ENCODE peak calls at places on chromosomes 7 and 10, in seven cellular contexts. J is H1, H is mesendoderm, D is neuronal stem cell, S is H9, Z is IMR-90, O is mesenchymal stem cell. M is an unnamed sample.

GRCh38 chr10:96073722-96074121 is 30.3 kb downstream of the CCNJ start:
- DNase-seq in J (no peak), H (no peak), D (no peak), S (no peak), Z (peak), O (peak), M (peak)

GRCh38 chr10:114940735-114941134 is 2.7 kb downstream of the TRUB1 start:
- DNase-seq in J (no peak), H (peak), D (no peak), S (no peak), Z (peak), O (peak), M (peak)

GRCh38 chr7:44287488-44288380 is 37.7 kb downstream of the CAMK2B start:
- DNase-seq in J (peak), H (no peak), D (no peak), S (peak), Z (no peak), O (peak), M (no peak)

GRCh38 chr10:3192856-3193635 is 20.5 kb upstream of the PITRM1 start:
- DNase-seq in J (peak), H (peak), D (peak), S (no peak), Z (peak), O (peak), M (peak)

GRCh38 chr10:68697106-68697505 is 23.9 kb upstream of the CCAR1 start:
- DNase-seq in J (no peak), H (no peak), D (no peak), S (no peak), Z (no peak), O (no peak), M (no peak)

GRCh38 chr7:106693659-106694353 is 32.8 kb upstream of the CCDC71L start:
- DNase-seq in J (no peak), H (no peak), D (no peak), S (no peak), Z (peak), O (peak), M (peak)

GRCh38 chr7:131110294-131111080 is 217.2 kb upstream of the MKLN1 start:
- DNase-seq in J (peak), H (peak), D (peak), S (peak), Z (peak), O (peak), M (peak)

GRCh38 chr10:115857856-115858255 is 415.1 kb downstream of the GFRA1 start:
- DNase-seq in J (no peak), H (no peak), D (no peak), S (no peak), Z (no peak), O (no peak), M (peak)

GRCh38 chr10:124035928-124036558 is 57.4 kb downstream of the CHST15 start:
- DNase-seq in J (no peak), H (no peak), D (no peak), S (no peak), Z (no peak), O (no peak), M (no peak)

GRCh38 chr10:79488303-79488702 is 24.0 kb upstream of the EIF5AL1 start:
- DNase-seq in J (no peak), H (peak), D (no peak), S (peak), Z (peak), O (peak), M (peak)

GRCh38 chr10:125158528-125159485 is 1.6 kb downstream of the CTBP2 start:
- DNase-seq in J (peak), H (no peak), D (no peak), S (peak), Z (peak), O (peak), M (no peak)

GRCh38 chr7:128398841-128399135 is 11.0 kb downstream of the IMPDH1 start:
- DNase-seq in J (no peak), H (no peak), D (no peak), S (no peak), Z (no peak), O (no peak), M (no peak)

GRCh38 chr7:141359740-141360413 is 191.3 kb upstream of the AGK start:
- DNase-seq in J (no peak), H (peak), D (no peak), S (no peak), Z (no peak), O (peak), M (peak)

GRCh38 chr7:107712906-107713305 is 31.0 kb upstream of the CBLL1 start:
- DNase-seq in J (no peak), H (no peak), D (no peak), S (no peak), Z (no peak), O (no peak), M (no peak)

GRCh38 chr10:113073549-113074189 is 123.6 kb downstream of the TCF7L2 start:
- DNase-seq in J (no peak), H (peak), D (no peak), S (peak), Z (peak), O (peak), M (peak)

GRCh38 chr10:5888843-5889623 is 660 bp downstream of the ANKRD16 start:
- DNase-seq in J (peak), H (peak), D (peak), S (peak), Z (no peak), O (peak), M (peak)

GRCh38 chr10:75191821-75192568 is 18.6 kb upstream of the VDAC2 start:
- DNase-seq in J (no peak), H (peak), D (no peak), S (no peak), Z (peak), O (peak), M (peak)

GRCh38 chr10:78691301-78692030 is 377.3 kb upstream of the ZMIZ1 start:
- DNase-seq in J (no peak), H (no peak), D (no peak), S (no peak), Z (no peak), O (no peak), M (no peak)

GRCh38 chr7:40717242-40717641 is 582.4 kb downstream of the SUGCT start:
- DNase-seq in J (peak), H (peak), D (peak), S (peak), Z (peak), O (peak), M (peak)

GRCh38 chr7:157708896-157709295 is 372.1 kb downstream of the DNAJB6 start:
- DNase-seq in J (no peak), H (no peak), D (no peak), S (no peak), Z (no peak), O (no peak), M (no peak)

GRCh38 chr10:44382131-44382858 is 2.6 kb downstream of the CXCL12 start:
- DNase-seq in J (no peak), H (peak), D (no peak), S (peak), Z (no peak), O (no peak), M (no peak)

GRCh38 chr10:1347962-1348772 is 292.0 kb downstream of the WDR37 start:
- DNase-seq in J (no peak), H (no peak), D (no peak), S (peak), Z (no peak), O (no peak), M (no peak)

GRCh38 chr7:117623606-117624005 is 143.8 kb downstream of the CFTR start:
- DNase-seq in J (no peak), H (no peak), D (no peak), S (no peak), Z (no peak), O (no peak), M (no peak)

GRCh38 chr10:103111031-103111917 is 81.8 kb downstream of the NT5C2 start:
- DNase-seq in J (no peak), H (no peak), D (no peak), S (no peak), Z (peak), O (peak), M (no peak)

GRCh38 chr7:151379193-151379520 is 30.7 kb downstream of the WDR86 start:
- DNase-seq in J (no peak), H (no peak), D (no peak), S (no peak), Z (no peak), O (no peak), M (no peak)

GRCh38 chr7:2818653-2819052 is 25.5 kb downstream of the GNA12 start:
- DNase-seq in J (no peak), H (no peak), D (no peak), S (no peak), Z (no peak), O (no peak), M (no peak)

GRCh38 chr7:157693071-157693520 is 356.3 kb downstream of the DNAJB6 start:
- DNase-seq in J (no peak), H (no peak), D (peak), S (peak), Z (no peak), O (no peak), M (no peak)

DNA sequence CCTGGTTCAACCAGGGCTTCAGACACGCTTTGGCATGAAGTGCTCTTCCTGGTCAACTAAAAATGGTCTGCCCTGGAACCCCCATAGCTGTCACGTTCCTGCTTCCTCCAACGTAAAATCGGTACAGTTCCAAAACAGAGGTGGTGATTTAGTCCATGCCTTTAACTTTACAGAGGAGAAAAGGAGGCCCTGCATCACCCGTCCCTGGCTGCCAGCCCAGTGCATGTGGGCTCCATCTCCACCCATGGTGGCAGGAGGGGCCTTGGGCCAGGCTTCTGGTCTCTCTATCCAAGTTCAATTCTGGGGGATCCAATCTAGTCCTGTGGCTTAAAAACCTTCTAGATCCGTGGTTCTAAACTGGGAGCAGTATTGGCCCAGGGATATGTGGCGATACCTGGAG is 18.7 kb downstream of the ECHDC3 start:
- DNase-seq in J (no peak), H (no peak), D (no peak), S (no peak), Z (no peak), O (no peak), M (no peak)
- H2BK120ac ChIP-seq in J (no peak), H (no peak), D (no peak), S (no peak), Z (no peak), O (no peak), M (no peak)

GRCh38 chr7:73597978-73598782 is 19.8 kb upstream of the TBL2 start:
- DNase-seq in J (no peak), H (no peak), D (no peak), S (no peak), Z (no peak), O (no peak), M (no peak)
- H2BK120ac ChIP-seq in J (no peak), H (no peak), D (no peak), S (no peak), Z (no peak), O (no peak), M (no peak)

GRCh38 chr7:15399446-15399845 is 162.4 kb downstream of the AGMO start:
- DNase-seq in J (no peak), H (no peak), D (no peak), S (no peak), Z (peak), O (no peak), M (no peak)
- H2BK120ac ChIP-seq in J (no peak), H (no peak), D (no peak), S (no peak), Z (no peak), O (no peak), M (no peak)

DNA sequence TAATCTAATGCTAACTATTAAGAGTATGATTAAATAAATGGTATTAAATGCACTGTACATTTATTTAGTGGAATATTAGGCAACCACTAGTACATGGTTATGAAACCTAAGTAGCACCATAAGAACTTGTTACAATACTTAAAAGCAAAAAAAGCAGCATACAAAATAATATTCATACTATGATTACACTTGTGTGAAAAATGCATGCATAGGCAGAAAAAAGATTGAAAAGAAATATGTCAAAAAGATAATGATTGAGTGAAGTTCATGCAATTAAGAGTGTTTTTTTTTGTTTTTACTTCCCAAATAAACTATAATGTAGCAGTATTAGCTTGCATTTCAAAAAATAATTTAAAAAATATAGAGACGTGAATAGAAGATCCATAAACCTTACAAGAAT is 20.0 kb upstream of the SRI start:
- DNase-seq in J (no peak), H (no peak), D (no peak), S (no peak), Z (no peak), O (no peak), M (no peak)
- H2BK120ac ChIP-seq in J (no peak), H (no peak), D (no peak), S (no peak), Z (no peak), O (no peak), M (no peak)

GRCh38 chr10:35423505-35424306 is 87.4 kb downstream of the CCNY start:
- DNase-seq in J (no peak), H (no peak), D (no peak), S (no peak), Z (peak), O (peak), M (no peak)
- H2BK120ac ChIP-seq in J (no peak), H (no peak), D (no peak), S (no peak), Z (peak), O (no peak), M (no peak)

DNA sequence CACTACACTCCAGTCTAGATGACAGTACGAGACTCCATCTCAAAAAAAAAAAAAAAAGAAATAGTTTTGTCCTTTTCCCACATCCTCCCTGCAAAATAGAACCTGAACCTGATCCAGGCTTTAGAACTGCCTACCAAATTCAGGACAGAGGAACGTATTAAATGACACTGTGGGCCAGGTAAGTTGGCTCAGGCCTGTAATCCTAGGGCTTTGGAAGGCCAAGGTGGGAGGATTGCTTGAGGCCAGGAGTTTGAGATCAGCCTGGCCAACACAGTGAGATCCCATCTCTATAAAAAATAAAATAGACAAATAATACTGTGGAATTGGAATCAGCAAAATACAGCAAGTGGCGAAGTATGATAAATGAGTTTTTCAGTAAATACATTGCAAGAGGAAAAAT is 10.0 kb upstream of the BNIP3 start:
- DNase-seq in J (no peak), H (no peak), D (no peak), S (no peak), Z (no peak), O (no peak), M (no peak)
- H2BK120ac ChIP-seq in J (no peak), H (no peak), D (no peak), S (no peak), Z (no peak), O (no peak), M (no peak)

GRCh38 chr10:98675902-98676301 is 229.2 kb upstream of the HPS1 start:
- DNase-seq in J (no peak), H (no peak), D (no peak), S (no peak), Z (no peak), O (no peak), M (no peak)
- H2BK120ac ChIP-seq in J (no peak), H (no peak), D (no peak), S (no peak), Z (no peak), O (no peak), M (no peak)